ENCODE peak calls at places on chromosomes 6 and 20, in six cellular contexts. V, G, E, C, N and I are unnamed samples.

GRCh38 chr20:43949741-43950618 is 35.3 kb downstream of the TOX2 start:
- DNase-seq in C (no peak), V (no peak), N (no peak), E (no peak), G (no peak), I (no peak)

GRCh38 chr6:7389162-7389450 is 436 bp downstream of the CAGE1 start:
- DNase-seq in C (no peak), V (peak), E (no peak), G (no peak), N (no peak), I (no peak)

GRCh38 chr20:51010043-51010365 is 12.9 kb downstream of the KCNG1 start:
- DNase-seq in G (no peak), C (no peak), N (no peak), E (no peak), V (no peak), I (no peak)

GRCh38 chr20:36571564-36572504 is 1.6 kb upstream of the TGIF2 start:
- DNase-seq in V (no peak), G (peak), N (peak), E (peak), C (no peak), I (peak)

GRCh38 chr6:143427109-143427817 is 23.2 kb downstream of the ADAT2 start:
- DNase-seq in E (peak), G (peak), C (peak), N (peak), V (peak), I (peak)

GRCh38 chr6:84390334-84390733 is 162.9 kb upstream of the CEP162 start:
- DNase-seq in E (no peak), C (no peak), G (no peak), V (no peak), N (no peak), I (no peak)

GRCh38 chr6:136962661-136963060 is 40.6 kb downstream of the SLC35D3 start:
- DNase-seq in C (no peak), G (no peak), E (no peak), V (no peak), N (peak), I (no peak)

GRCh38 chr6:12369781-12370262 is 79.7 kb downstream of the EDN1 start:
- DNase-seq in V (no peak), G (no peak), N (no peak), C (no peak), E (no peak), I (no peak)

GRCh38 chr6:44416103-44416502 is 28.6 kb downstream of the CDC5L start:
- DNase-seq in V (no peak), C (no peak), N (no peak), E (no peak), G (no peak), I (no peak)

GRCh38 chr6:3825331-3825831 is 23.8 kb upstream of the FAM50B start:
- DNase-seq in N (peak), E (peak), G (no peak), C (no peak), V (no peak), I (no peak)

GRCh38 chr6:135851442-135852271 is at the start of gene PDE7B:
- DNase-seq in E (peak), N (peak), C (peak), G (no peak), V (peak), I (peak)

GRCh38 chr6:152204584-152204983 is 397.1 kb downstream of the ESR1 start:
- DNase-seq in E (no peak), V (no peak), C (no peak), G (no peak), N (no peak), I (no peak)

GRCh38 chr20:371755-372542 is 8.6 kb upstream of the TRIB3 start:
- DNase-seq in G (no peak), V (peak), C (no peak), N (peak), E (no peak), I (no peak)

GRCh38 chr20:58054744-58055373 is 173.6 kb downstream of the ANKRD60 start:
- DNase-seq in V (no peak), N (peak), E (peak), C (no peak), G (no peak), I (no peak)

GRCh38 chr6:163679012-163679660 is 264.6 kb downstream of the QKI start:
- DNase-seq in N (no peak), C (no peak), G (no peak), E (no peak), V (no peak), I (no peak)

GRCh38 chr6:125989631-125990030 is 3.3 kb downstream of the TRMT11 start:
- DNase-seq in G (no peak), V (no peak), C (no peak), N (no peak), E (no peak), I (no peak)

DNA sequence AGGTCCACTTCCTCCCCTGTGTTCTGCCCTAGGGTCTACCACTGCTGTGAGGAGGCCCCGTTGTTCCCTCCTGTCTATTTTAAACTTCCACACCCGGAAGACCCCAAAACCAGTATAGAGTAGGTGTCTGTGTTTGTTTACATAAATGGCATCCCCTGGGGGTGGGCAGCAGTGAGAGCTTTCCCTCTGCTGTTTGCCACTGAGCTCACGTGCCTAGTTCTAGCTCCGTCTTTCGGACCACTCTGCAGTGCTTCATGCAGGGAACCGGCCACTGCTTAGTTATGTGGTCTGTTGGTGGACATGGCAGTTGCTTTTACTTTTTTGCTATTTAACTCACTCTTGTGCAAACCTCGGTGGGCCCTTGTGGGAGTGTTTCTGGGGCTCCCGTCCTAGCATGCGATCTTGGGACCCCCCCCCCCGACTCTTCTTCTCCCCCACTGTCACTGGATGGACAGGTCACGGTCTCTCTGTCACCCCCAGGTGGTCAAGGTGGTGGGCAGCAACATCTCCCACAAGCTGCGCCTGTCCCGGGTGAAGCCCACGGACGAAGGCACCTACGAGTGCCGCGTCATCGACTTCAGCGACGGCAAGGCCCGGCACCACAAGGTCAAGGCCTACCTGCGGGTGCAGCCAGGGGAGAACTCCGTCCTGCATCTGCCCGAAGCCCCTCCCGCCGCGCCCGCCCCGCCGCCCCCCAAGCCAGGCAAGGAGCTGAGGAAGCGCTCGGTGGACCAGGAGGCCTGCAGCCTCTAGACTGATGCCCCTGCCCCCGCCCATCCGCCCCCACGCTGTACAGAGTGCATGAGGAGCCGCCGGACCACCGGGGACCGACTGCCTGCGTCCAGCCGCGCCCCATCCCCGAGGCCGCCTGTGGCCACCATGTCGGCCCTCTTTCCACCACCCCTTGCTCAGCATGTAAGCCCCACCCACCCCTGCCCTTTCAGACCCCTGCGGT is 40.9 kb downstream of the VSTM2L start:
- DNase-seq in N (no peak), G (no peak), V (no peak), E (peak), C (no peak), I (no peak)
- TF ChIP-seq CTCF in N (no peak), G (peak), V (no peak), E (no peak), C (peak), I (peak)

GRCh38 chr6:149963212-149963461 is 606 bp upstream of the ULBP1 start:
- DNase-seq in C (no peak), V (no peak), G (no peak), E (peak), N (peak), I (no peak)

GRCh38 chr6:149963462-149964242 is at the start of gene ULBP1:
- DNase-seq in C (peak), G (no peak), N (peak), V (peak), E (peak), I (peak)

GRCh38 chr6:149960488-149960887 is 3.3 kb upstream of the ULBP1 start:
- DNase-seq in N (no peak), C (no peak), E (no peak), G (no peak), V (no peak), I (no peak)

GRCh38 chr6:149962461-149963211 is 1.1 kb upstream of the ULBP1 start:
- DNase-seq in C (no peak), V (no peak), G (no peak), N (no peak), E (no peak), I (no peak)

DNA sequence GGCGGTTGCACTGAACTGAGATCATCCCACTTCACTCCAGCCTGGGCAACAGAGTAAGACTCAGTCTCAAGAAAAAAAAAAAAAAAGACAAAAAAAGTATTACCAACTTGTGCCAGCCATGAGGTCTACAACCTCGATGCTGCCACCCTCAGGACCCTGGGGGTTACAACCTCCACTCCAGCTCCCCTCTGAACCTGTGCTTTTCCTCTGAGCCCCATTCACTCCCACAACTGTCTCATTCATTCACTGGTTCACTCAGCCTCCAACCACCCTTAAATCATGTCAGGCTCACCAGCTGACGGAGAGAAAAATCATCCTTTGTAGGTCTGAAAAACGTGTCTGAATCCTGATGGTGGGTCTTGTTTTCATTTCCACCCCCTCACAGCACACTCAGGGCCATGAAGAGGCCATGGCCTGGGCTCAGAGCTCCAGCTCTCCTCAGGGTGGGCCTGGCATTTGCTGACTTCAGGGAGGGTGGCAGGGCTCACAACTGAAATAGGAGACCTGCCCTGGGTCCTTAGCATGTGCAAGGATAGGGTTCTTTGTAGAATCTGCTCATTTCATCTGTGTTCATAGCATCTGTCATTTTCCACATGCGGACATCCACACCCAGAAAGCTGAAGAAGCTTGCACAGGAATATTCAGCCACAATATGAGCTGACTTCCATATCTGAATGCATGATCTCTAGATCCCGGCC is 1.9 kb upstream of the ULBP1 start:
- DNase-seq in C (no peak), E (peak), V (no peak), G (no peak), N (peak), I (no peak)
- TF ChIP-seq CTCF in C (no peak), E (no peak), V (peak), G (peak), N (no peak), I (peak)

DNA sequence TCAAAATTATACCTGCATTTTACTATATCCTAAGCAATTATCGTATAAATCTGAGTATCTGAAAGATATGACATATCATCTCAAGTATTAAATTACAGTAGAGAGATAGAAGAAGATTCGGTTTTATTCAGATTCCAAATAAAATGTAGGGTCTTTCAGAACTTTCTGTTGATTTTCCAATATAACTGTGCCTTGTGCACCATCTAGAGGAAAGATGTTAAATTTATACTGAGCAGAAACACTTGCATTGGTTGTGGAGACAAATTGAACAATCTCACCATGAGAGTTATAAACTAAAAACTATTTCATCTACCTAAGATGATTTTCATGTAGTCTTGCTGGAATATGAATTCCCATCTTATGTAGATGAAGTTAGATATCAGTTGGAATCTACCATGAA is 26.8 kb upstream of the HSF2 start:
- DNase-seq in V (no peak), C (no peak), N (no peak), G (no peak), E (no peak), I (no peak)
- TF ChIP-seq CTCF in V (no peak), C (no peak), N (peak), G (peak), E (no peak), I (peak)

DNA sequence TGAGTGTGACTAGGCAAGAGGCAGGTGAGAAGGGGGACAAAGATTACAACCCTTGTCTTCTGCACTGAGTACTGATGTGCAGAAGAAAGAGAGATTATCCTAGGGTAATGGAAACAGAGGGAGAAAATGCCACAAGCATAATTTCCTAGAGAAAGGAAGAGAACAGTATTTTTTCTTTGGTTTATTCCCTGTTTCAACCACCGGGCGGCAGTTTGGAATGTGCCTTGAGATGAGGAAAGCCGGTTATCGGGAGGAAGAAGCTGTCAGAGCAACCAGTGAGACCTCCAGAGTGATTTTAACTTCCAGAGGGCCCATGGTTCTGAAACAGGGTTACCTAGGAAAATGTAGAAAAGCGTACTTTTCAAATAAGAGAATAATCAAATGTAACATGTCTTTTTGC is 121.4 kb downstream of the REV3L start:
- DNase-seq in G (no peak), V (no peak), C (no peak), N (peak), E (peak), I (peak)
- TF ChIP-seq CTCF in G (peak), V (peak), C (peak), N (peak), E (no peak), I (no peak)